ENCODE peak calls at places on chromosome 19, in five cellular contexts. T is CD8-positive, alpha-beta memory T cell; A is thyroid gland; V is fibroblast of lung; F is naive thymus-derived CD4-positive, alpha-beta T cell. S is an unnamed sample. For H3K9me3, the result is how much of the 10 kb centered on the place peaks cover.

GRCh38 chr19:43555185-43555770 is 20.0 kb downstream of the XRCC1 start:
- DNase-seq in T (peak), A (peak), V (peak), F (peak), S (peak)

GRCh38 chr19:38917921-38918491 is 6.0 kb upstream of the CCER2 start:
- DNase-seq in T (no peak), A (no peak), V (no peak), F (no peak), S (no peak)

GRCh38 chr19:610801-611505 is 21.3 kb downstream of the HCN2 start:
- DNase-seq in T (peak), A (no peak), V (peak), F (peak), S (peak)

GRCh38 chr19:11435833-11436313 is 438 bp downstream of the PRKCSH start:
- DNase-seq in T (no peak), A (no peak), V (peak), F (no peak), S (no peak)

GRCh38 chr19:34220472-34221063 is 33.8 kb upstream of the GARRE1 start:
- DNase-seq in T (peak), A (peak), V (peak), F (peak), S (peak)

GRCh38 chr19:30008169-30008568 is 66.1 kb downstream of the URI1 start:
- DNase-seq in T (no peak), A (no peak), V (no peak), F (no peak), S (no peak)

GRCh38 chr19:12872941-12873890 is 8.0 kb downstream of the DNASE2 start:
- DNase-seq in T (peak), A (peak), V (peak), F (peak), S (peak)

GRCh38 chr19:48415395-48415794 is 21.9 kb downstream of the GRIN2D start:
- DNase-seq in T (peak), A (peak), V (peak), F (peak), S (peak)

GRCh38 chr19:39190768-39191167 is 6.0 kb upstream of the NCCRP1 start:
- DNase-seq in T (no peak), A (peak), V (no peak), F (no peak), S (no peak)

GRCh38 chr19:21322528-21322927 is 6.7 kb downstream of the ZNF708 start:
- DNase-seq in T (no peak), A (peak), V (peak), F (no peak), S (no peak)

GRCh38 chr19:347946-348861 is 3.6 kb upstream of the MIER2 start:
- DNase-seq in T (no peak), A (no peak), V (peak), F (no peak), S (no peak)

GRCh38 chr19:43474986-43475705 is 9.7 kb upstream of the LYPD3 start:
- DNase-seq in T (peak), A (peak), V (peak), F (peak), S (peak)

GRCh38 chr19:55080121-55080914 is 4.6 kb downstream of the EPS8L1 start:
- DNase-seq in T (peak), A (peak), V (peak), F (peak), S (no peak)

DNA sequence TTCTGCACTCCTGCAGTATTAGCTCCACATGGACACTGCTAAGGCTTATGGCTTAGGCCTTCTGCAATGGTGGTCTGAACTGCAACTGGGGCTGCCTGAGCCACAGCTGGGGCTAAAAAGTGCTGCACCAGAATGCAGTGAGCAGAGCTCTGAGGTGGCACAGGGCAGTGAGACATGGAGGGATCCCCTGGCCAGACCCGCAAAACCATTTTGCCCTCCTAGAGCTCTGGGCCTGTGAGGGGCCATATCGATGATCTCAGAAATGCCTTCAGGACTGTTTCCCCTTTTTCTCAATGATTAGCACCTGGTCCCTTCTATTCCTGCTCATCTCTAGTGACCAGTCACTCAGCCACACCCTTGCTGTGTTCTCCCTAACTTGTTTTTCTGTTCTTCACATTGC is 397.7 kb downstream of the UQCRFS1 start:
- DNase-seq in T (no peak), A (no peak), V (no peak), F (no peak), S (no peak)
- H3K9me3 ChIP-seq in T (under half), A (under half), V (under half), F (under half), S (under half)

GRCh38 chr19:6286676-6287075 is 6.9 kb upstream of the MLLT1 start:
- DNase-seq in T (no peak), A (no peak), V (no peak), F (no peak), S (no peak)

GRCh38 chr19:6287269-6287885 is 7.6 kb upstream of the MLLT1 start:
- DNase-seq in T (no peak), A (no peak), V (no peak), F (no peak), S (no peak)

GRCh38 chr19:6292006-6292405 is 12.2 kb upstream of the MLLT1 start:
- DNase-seq in T (no peak), A (no peak), V (no peak), F (no peak), S (no peak)

DNA sequence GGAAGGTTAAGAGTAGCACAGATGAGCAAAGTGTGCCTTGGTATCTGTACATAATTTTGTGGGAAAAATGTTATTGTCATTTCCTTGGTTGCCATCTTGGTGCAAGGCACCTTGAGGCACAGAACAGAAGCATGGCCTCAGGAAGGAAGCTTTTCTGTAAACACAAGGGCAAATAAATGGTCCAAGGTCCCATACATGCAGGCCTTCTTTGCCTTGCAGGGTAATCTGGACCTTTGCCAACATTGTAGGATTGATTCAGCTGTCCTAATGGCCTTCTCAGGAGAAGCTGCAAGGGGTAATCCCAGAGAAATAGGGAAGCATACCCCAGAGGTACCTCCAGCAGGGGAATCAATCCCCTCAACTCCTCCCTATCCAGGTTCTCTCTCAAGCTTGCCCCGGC is 9.0 kb upstream of the MLLT1 start:
- DNase-seq in T (no peak), A (no peak), V (no peak), F (no peak), S (no peak)
- H3K9me3 ChIP-seq in T (under half), A (under half), V (under half), F (under half), S (under half)

GRCh38 chr19:23996549-23996948 is 81.9 kb downstream of the ZNF726 start:
- DNase-seq in T (no peak), A (no peak), V (no peak), F (no peak), S (no peak)
- H3K9me3 ChIP-seq in T (under half), A (under half), V (under half), F (under half), S (under half)

GRCh38 chr19:58417071-58417470 is 8.6 kb downstream of the ZNF584 start:
- DNase-seq in T (no peak), A (no peak), V (no peak), F (no peak), S (no peak)
- H3K9me3 ChIP-seq in T (under half), A (under half), V (under half), F (under half), S (under half)

DNA sequence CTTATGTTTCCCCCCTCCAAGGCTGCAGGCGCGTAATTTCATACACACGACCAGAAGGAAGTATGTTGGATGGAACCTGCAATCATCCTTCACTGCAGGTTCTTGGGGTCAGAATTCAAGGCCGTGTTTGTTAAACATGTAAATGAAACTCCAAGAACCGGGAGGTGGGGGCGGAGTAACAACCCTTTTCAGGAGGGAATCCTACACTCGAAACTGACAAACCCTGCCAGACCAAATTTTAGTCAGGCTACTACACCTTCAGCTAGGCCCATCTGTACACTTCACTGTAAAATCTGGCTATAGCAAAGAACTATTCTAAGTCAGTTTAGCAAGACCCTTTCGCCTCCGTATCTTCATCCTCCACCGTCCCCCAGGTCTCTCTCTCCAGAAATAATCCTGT is 1.2 kb downstream of the ZNF607 start:
- DNase-seq in T (no peak), A (no peak), V (no peak), F (no peak), S (no peak)
- H3K9me3 ChIP-seq in T (under half), A (under half), V (under half), F (under half), S (under half)

S was measured in T-helper 17 cell.